ENCODE peak calls at places on chromosomes 1 and 21, in six cellular contexts. D is heart left ventricle, T is right lobe of liver, G is H54, F is prostate gland, S is testis. B is an unnamed sample.

GRCh38 chr1:212463565-212464270 is 31.0 kb downstream of the NENF start:
- DNase-seq in D (no peak), T (no peak), G (no peak), F (no peak), S (no peak), B (no peak)

GRCh38 chr1:33818071-33818470 is 45.8 kb upstream of the HMGB4 start:
- DNase-seq in D (no peak), T (no peak), G (no peak), F (no peak), S (no peak), B (no peak)

GRCh38 chr21:45019887-45020537 is 54.4 kb upstream of the ADARB1 start:
- DNase-seq in D (peak), T (peak), G (no peak), F (no peak), S (no peak), B (no peak)

GRCh38 chr1:8423702-8424538 is 106.0 kb downstream of the SLC45A1 start:
- DNase-seq in D (peak), T (peak), G (peak), F (no peak), S (peak), B (peak)

GRCh38 chr1:157646144-157646543 is 48.3 kb upstream of the FCRL4 start:
- DNase-seq in D (no peak), T (no peak), G (no peak), F (no peak), S (no peak), B (no peak)

GRCh38 chr1:24384251-24385090 is 29.1 kb downstream of the STPG1 start:
- DNase-seq in D (no peak), T (no peak), G (no peak), F (peak), S (no peak), B (peak)

GRCh38 chr1:983736-984475 is 2.0 kb upstream of the PERM1 start:
- DNase-seq in D (peak), T (peak), G (no peak), F (no peak), S (peak), B (no peak)

GRCh38 chr1:61079276-61079897 is 3.0 kb upstream of the NFIA start:
- DNase-seq in D (no peak), T (no peak), G (no peak), F (no peak), S (no peak), B (no peak)

GRCh38 chr1:105686874-105687690 is 1369.4 kb upstream of the PRMT6 start:
- DNase-seq in D (no peak), T (no peak), G (no peak), F (no peak), S (no peak), B (no peak)

GRCh38 chr1:204684551-204685235 is 845 bp downstream of the LRRN2 start:
- DNase-seq in D (peak), T (no peak), G (no peak), F (no peak), S (peak), B (no peak)

GRCh38 chr1:25837253-25837875 is 17.6 kb downstream of the MTFR1L start:
- DNase-seq in D (no peak), T (no peak), G (no peak), F (no peak), S (no peak), B (no peak)

GRCh38 chr1:52707927-52708655 is 9.9 kb upstream of the COA7 start:
- DNase-seq in D (no peak), T (peak), G (peak), F (no peak), S (no peak), B (peak)

GRCh38 chr1:3049164-3049563 is 19.8 kb upstream of the PRDM16 start:
- DNase-seq in D (no peak), T (no peak), G (no peak), F (no peak), S (no peak), B (no peak)

GRCh38 chr21:35563885-35564451 is 496.4 kb downstream of the SETD4 start:
- DNase-seq in D (peak), T (peak), G (no peak), F (no peak), S (peak), B (peak)

GRCh38 chr1:216805233-216805632 is 82.0 kb upstream of the ESRRG start:
- DNase-seq in D (no peak), T (no peak), G (no peak), F (no peak), S (no peak), B (peak)

GRCh38 chr1:205666372-205667166 is 13.7 kb downstream of the SLC45A3 start:
- DNase-seq in D (no peak), T (no peak), G (no peak), F (no peak), S (no peak), B (no peak)

GRCh38 chr1:25644962-25645361 is 28.4 kb downstream of the MAN1C1 start:
- DNase-seq in D (no peak), T (no peak), G (no peak), F (no peak), S (no peak), B (no peak)

GRCh38 chr1:1615256-1616044 is at the start of gene MIB2:
- DNase-seq in D (peak), T (peak), G (peak), F (peak), S (peak), B (peak)

GRCh38 chr1:46171351-46171750 is 3.5 kb upstream of the TSPAN1 start:
- DNase-seq in D (peak), T (no peak), G (no peak), F (no peak), S (no peak), B (no peak)

GRCh38 chr1:63366915-63367217 is 561 bp upstream of the ALG6 start:
- DNase-seq in D (no peak), T (no peak), G (no peak), F (no peak), S (no peak), B (no peak)

GRCh38 chr1:91314643-91315042 is 90.0 kb downstream of the HFM1 start:
- DNase-seq in D (no peak), T (no peak), G (no peak), F (no peak), S (no peak), B (no peak)

DNA sequence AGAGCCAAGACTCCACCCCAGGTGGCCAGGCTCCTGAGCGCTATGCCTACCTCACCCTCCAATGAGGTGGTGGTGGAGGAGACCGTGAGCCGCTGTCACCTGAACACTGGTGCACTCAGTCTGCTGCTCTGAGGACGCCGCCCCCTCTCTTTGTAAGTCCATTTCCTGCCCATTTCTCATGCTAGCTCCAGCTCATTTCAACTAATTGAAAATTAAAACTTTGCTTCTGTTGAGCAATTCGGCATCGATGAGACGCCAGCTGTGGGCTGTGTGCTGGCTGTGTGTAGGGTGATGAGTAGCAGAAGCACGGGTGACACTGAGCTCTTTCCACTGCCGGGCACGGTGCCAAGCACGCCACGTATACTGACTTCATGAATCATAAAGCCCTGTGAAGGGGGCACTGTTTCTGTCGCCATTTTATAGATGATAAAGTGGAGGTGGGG is 11.2 kb downstream of the TNFRSF1B start:
- DNase-seq in D (peak), T (peak), G (peak), F (no peak), S (no peak), B (peak)
- TF ChIP-seq POLR2A in D (no peak), T (peak), G (no peak), F (no peak), S (no peak), B (no peak)

DNA sequence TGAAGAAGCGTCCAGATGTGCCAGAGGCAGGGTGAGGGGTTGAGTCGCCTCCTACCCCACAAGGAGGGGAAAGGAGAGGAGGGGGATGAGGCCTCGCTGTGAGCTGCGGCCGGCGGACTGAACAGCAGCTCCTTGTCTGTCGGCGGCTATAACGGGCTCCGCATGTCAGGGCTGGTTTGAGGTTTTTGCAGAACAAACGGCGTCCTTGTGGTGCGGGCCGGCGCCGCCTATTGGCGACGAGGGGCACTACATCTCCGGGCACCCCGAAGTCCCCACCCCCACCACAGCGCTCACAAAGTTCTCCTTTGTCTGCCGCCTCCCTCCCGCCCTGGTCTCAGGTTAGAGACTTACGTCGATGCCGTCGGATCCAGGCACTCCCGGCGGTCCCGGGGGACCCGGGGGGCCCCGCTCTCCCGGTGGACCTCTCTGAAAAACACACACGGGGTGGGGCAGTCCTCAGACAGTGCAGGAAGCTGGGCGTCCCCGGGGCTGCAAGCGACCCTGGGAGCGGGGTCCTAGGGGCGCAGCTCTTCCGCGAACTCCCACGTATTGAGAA is 1.8 kb downstream of the COL9A2 start:
- DNase-seq in D (peak), T (peak), G (no peak), F (peak), S (peak), B (peak)
- TF ChIP-seq POLR2A in D (no peak), T (no peak), G (no peak), F (no peak), S (no peak), B (no peak)

GRCh38 chr1:110872745-110873435 is at the start of gene CD53:
- DNase-seq in D (no peak), T (no peak), G (no peak), F (no peak), S (no peak), B (no peak)
- TF ChIP-seq POLR2A in D (no peak), T (peak), G (no peak), F (no peak), S (no peak), B (no peak)

DNA sequence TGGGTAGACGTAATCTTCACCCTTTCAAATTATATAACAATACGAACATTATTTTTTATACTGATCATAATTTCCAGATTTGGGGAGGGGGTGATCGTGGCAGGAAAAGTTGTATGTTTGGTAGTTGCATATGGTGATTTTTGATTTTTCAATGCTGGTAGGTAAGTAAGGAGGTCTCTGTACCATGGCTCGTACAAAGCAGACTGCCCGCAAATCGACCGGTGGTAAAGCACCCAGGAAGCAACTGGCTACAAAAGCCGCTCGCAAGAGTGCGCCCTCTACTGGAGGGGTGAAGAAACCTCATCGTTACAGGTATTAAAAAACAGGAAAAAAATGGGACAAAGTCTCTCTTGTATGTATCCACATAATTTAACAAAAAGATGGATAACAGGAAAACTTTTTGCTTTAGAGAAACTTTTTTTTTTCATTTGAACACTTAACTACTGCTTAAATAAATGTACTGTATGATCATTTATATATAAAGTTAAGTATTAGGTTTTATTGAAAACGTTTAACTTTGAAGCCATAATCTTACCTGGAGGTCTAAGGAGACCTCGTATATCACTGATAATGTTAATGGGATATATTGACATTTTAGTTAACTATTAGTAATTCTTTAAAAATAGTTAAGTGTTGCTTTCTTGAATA is 1.8 kb downstream of the H3-3A start:
- DNase-seq in D (no peak), T (no peak), G (no peak), F (no peak), S (no peak), B (no peak)
- TF ChIP-seq POLR2A in D (no peak), T (peak), G (no peak), F (peak), S (no peak), B (no peak)

GRCh38 chr1:159171254-159171687 is at the start of gene CADM3:
- DNase-seq in D (no peak), T (no peak), G (no peak), F (no peak), S (peak), B (no peak)
- TF ChIP-seq POLR2A in D (no peak), T (no peak), G (no peak), F (no peak), S (no peak), B (no peak)

GRCh38 chr1:150576794-150577556 is 2.4 kb downstream of the MCL1 start:
- DNase-seq in D (no peak), T (no peak), G (no peak), F (peak), S (no peak), B (peak)

GRCh38 chr1:150576367-150576711 is 3.1 kb downstream of the MCL1 start:
- DNase-seq in D (no peak), T (no peak), G (no peak), F (no peak), S (no peak), B (no peak)

GRCh38 chr1:150579110-150579954 is at the start of gene MCL1:
- DNase-seq in D (peak), T (peak), G (peak), F (peak), S (peak), B (peak)

GRCh38 chr1:150578278-150579109 is 916 bp downstream of the MCL1 start:
- DNase-seq in D (peak), T (no peak), G (no peak), F (peak), S (peak), B (peak)

DNA sequence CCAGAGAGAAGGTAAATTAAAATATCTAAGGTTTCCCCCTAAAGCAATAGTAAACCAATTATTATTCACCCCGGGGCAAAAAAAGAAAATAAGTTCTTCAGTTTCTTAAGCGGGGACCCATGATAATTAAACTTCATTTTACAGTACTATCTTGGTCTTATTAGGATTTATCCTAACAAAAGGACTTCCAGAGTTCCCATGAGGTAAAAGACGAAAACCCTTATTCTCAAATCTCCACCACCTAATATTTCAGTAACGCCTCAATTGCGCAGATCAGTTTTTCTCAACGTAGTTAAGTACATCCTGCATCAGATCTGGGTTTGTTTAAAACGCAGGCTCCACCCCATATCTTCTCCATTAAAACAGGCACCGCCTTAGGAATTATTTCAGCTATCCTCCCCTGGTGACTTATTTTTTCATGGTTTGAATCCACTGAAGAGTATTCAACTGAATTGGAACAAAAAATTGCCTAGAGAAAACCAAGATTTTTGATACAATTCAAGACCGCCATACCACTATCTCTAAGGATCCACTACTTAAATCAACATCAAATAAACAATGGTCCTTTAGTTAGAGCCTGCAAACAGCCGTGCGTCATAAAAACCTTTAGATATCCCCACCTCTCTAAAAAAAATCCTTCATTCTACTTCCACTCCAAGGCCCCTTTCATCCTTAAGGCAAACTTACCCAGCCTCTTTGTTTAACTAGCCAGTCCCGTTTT is 1.7 kb downstream of the MCL1 start:
- DNase-seq in D (no peak), T (no peak), G (no peak), F (no peak), S (no peak), B (peak)
- TF ChIP-seq POLR2A in D (no peak), T (no peak), G (no peak), F (peak), S (no peak), B (no peak)

DNA sequence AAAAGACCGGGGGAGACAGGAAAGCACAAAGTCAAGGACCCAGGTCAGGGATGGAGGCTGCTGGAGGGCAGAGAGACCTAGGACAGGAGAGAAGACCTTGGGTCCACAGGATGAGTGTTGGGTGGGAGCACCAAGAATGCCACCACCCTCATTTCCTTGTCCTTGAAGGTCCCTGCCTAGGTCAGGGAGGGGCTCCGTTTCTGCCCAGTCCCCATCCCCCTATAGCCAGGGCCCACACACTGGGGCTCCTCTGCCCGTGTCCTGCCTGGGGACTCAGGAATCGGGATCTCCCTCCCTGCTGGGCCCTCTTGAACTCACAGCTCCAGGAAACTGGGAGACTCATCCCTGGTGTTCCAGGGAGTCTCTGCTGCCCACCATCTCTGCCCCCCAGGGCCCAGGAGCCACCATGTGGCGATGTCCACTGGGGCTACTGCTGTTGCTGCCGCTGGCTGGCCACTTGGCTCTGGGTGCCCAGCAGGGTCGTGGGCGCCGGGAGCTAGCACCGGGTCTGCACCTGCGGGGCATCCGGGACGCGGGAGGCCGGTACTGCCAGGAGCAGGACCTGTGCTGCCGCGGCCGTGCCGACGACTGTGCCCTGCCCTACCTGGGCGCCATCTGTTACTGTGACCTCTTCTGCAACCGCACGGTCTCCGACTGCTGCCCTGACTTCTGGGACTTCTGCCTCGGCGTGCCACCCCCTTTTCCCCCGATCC is 584 bp downstream of the TINAGL1 start:
- DNase-seq in D (no peak), T (no peak), G (no peak), F (no peak), S (peak), B (no peak)
- TF ChIP-seq POLR2A in D (no peak), T (no peak), G (no peak), F (no peak), S (no peak), B (no peak)